ENCODE peak calls at places on chromosomes 3 and 15, in eight cellular contexts. Z is lower lobe of right lung, I is NCI-H187, Y is mammary epithelial cell, B is stromal cell of bone marrow, X is natural killer cell, V is type B pancreatic cell, O is right lobe of liver. U is an unnamed sample.

GRCh38 chr3:54533856-54534255 is 394.0 kb downstream of the LRTM1 start:
- DNase-seq in Z (no peak), I (no peak), Y (no peak), B (no peak), X (no peak), V (no peak), O (no peak), U (no peak)

GRCh38 chr3:107958151-107958550 is 132.7 kb downstream of the CD47 start:
- DNase-seq in Z (no peak), I (no peak), Y (no peak), B (no peak), X (no peak), V (no peak), O (no peak), U (no peak)

GRCh38 chr3:45978348-45978747 is 17.3 kb downstream of the FYCO1 start:
- DNase-seq in Z (peak), I (peak), Y (peak), B (no peak), X (no peak), V (no peak), O (no peak), U (no peak)

GRCh38 chr15:90869601-90870353 is 1.4 kb downstream of the FURIN start:
- DNase-seq in Z (peak), I (peak), Y (peak), B (peak), X (no peak), V (no peak), O (peak), U (peak)

GRCh38 chr15:100180921-100181320 is 160.9 kb downstream of the ADAMTS17 start:
- DNase-seq in Z (no peak), I (no peak), Y (no peak), B (no peak), X (no peak), V (peak), O (no peak), U (no peak)

GRCh38 chr3:133532951-133533350 is 40.5 kb upstream of the CDV3 start:
- DNase-seq in Z (no peak), I (no peak), Y (no peak), B (no peak), X (no peak), V (no peak), O (no peak), U (no peak)

GRCh38 chr15:77058468-77058867 is 12.4 kb downstream of the TSPAN3 start:
- DNase-seq in Z (no peak), I (no peak), Y (no peak), B (no peak), X (no peak), V (no peak), O (no peak), U (no peak)

GRCh38 chr3:35944915-35945710 is 305.8 kb downstream of the ARPP21 start:
- DNase-seq in Z (no peak), I (no peak), Y (peak), B (no peak), X (no peak), V (no peak), O (no peak), U (peak)

GRCh38 chr3:46829699-46830208 is 33.5 kb downstream of the MYL3 start:
- DNase-seq in Z (no peak), I (no peak), Y (no peak), B (no peak), X (peak), V (no peak), O (no peak), U (no peak)

GRCh38 chr3:196788509-196788908 is 48.9 kb downstream of the PAK2 start:
- DNase-seq in Z (no peak), I (no peak), Y (no peak), B (no peak), X (no peak), V (no peak), O (no peak), U (peak)

GRCh38 chr15:59885832-59886231 is 118.3 kb upstream of the FOXB1 start:
- DNase-seq in Z (no peak), I (peak), Y (peak), B (no peak), X (no peak), V (no peak), O (no peak), U (no peak)

GRCh38 chr15:92410544-92410943 is 16.9 kb downstream of the ST8SIA2 start:
- DNase-seq in Z (no peak), I (no peak), Y (no peak), B (no peak), X (no peak), V (no peak), O (no peak), U (no peak)

GRCh38 chr15:47675735-47676134 is 41.6 kb upstream of the SEMA6D start:
- DNase-seq in Z (no peak), I (no peak), Y (no peak), B (no peak), X (no peak), V (no peak), O (no peak), U (no peak)

GRCh38 chr3:25478358-25478757 is 50.3 kb downstream of the RARB start:
- DNase-seq in Z (no peak), I (no peak), Y (no peak), B (no peak), X (no peak), V (no peak), O (no peak), U (no peak)

GRCh38 chr3:55571913-55572312 is 84.8 kb upstream of the WNT5A start:
- DNase-seq in Z (peak), I (no peak), Y (no peak), B (no peak), X (no peak), V (no peak), O (no peak), U (no peak)

GRCh38 chr3:100268986-100269385 is 8.2 kb downstream of the TBC1D23 start:
- DNase-seq in Z (no peak), I (no peak), Y (no peak), B (no peak), X (no peak), V (no peak), O (no peak), U (peak)

GRCh38 chr3:30256474-30256873 is 349.9 kb upstream of the TGFBR2 start:
- DNase-seq in Z (no peak), I (no peak), Y (no peak), B (no peak), X (no peak), V (no peak), O (no peak), U (no peak)

GRCh38 chr3:196406806-196407470 is 25.3 kb downstream of the UBXN7 start:
- DNase-seq in Z (no peak), I (no peak), Y (no peak), B (no peak), X (no peak), V (no peak), O (no peak), U (peak)

GRCh38 chr3:122094125-122094524 is 39.0 kb downstream of the CD86 start:
- DNase-seq in Z (no peak), I (no peak), Y (no peak), B (no peak), X (no peak), V (no peak), O (no peak), U (no peak)

GRCh38 chr3:139388961-139389551 is 391 bp downstream of the COPB2 start:
- DNase-seq in Z (no peak), I (no peak), Y (no peak), B (no peak), X (no peak), V (peak), O (no peak), U (peak)

GRCh38 chr3:72892870-72893269 is 5.0 kb downstream of the GXYLT2 start:
- DNase-seq in Z (no peak), I (no peak), Y (no peak), B (no peak), X (no peak), V (no peak), O (no peak), U (peak)

GRCh38 chr3:183826448-183826847 is 1.1 kb upstream of the MAP6D1 start:
- DNase-seq in Z (no peak), I (no peak), Y (no peak), B (no peak), X (no peak), V (no peak), O (peak), U (no peak)

GRCh38 chr3:69196876-69197275 is 74.5 kb upstream of the LMOD3 start:
- DNase-seq in Z (no peak), I (no peak), Y (no peak), B (no peak), X (no peak), V (no peak), O (no peak), U (no peak)

GRCh38 chr3:141849056-141849814 is 27.2 kb upstream of the ATP1B3 start:
- DNase-seq in Z (peak), I (no peak), Y (no peak), B (no peak), X (no peak), V (no peak), O (no peak), U (no peak)

GRCh38 chr3:179750720-179751328 is 98.0 kb downstream of the USP13 start:
- DNase-seq in Z (no peak), I (no peak), Y (no peak), B (no peak), X (no peak), V (no peak), O (no peak), U (peak)

GRCh38 chr3:193772389-193772788 is 179.4 kb downstream of the OPA1 start:
- DNase-seq in Z (no peak), I (peak), Y (no peak), B (no peak), X (no peak), V (peak), O (no peak), U (no peak)